ENCODE peak calls at places on chromosomes 12 and 14, in ten cellular contexts. I is stomach, E is B cell, T is endodermal cell, C is neural progenitor cell, J is lower leg skin, W is suprapubic skin, R is mesothelial cell of epicardium, A is Calu3, H is fibroblast of pulmonary artery. K is an unnamed sample.

GRCh38 chr12:11162494-11162893 is 8.5 kb upstream of the SMIM10L1 start:
- DNase-seq in I (no peak), E (no peak), T (peak), C (no peak), J (no peak), W (no peak), R (no peak), A (no peak), H (no peak), K (no peak)

GRCh38 chr12:15856097-15856982 is 25.8 kb upstream of the STRAP start:
- DNase-seq in I (peak), E (no peak), T (peak), C (peak), J (peak), W (no peak), R (no peak), A (peak), H (peak), K (no peak)

GRCh38 chr12:129911437-129912049 is 7.7 kb upstream of the TMEM132D start:
- DNase-seq in I (peak), E (peak), T (peak), C (peak), J (no peak), W (no peak), R (no peak), A (peak), H (peak), K (no peak)

GRCh38 chr14:29240046-29240445 is 473.5 kb downstream of the FOXG1 start:
- DNase-seq in I (no peak), E (no peak), T (no peak), C (no peak), J (no peak), W (no peak), R (no peak), A (no peak), H (peak), K (no peak)

GRCh38 chr14:55752580-55753365 is 172.8 kb downstream of the KTN1 start:
- DNase-seq in I (peak), E (no peak), T (no peak), C (peak), J (no peak), W (no peak), R (no peak), A (peak), H (peak), K (no peak)

GRCh38 chr12:92597997-92598396 is 104.8 kb upstream of the PLEKHG7 start:
- DNase-seq in I (no peak), E (no peak), T (no peak), C (no peak), J (no peak), W (no peak), R (no peak), A (no peak), H (peak), K (no peak)

GRCh38 chr12:57852620-57853509 is 6.3 kb upstream of the CTDSP2 start:
- DNase-seq in I (no peak), E (no peak), T (peak), C (peak), J (no peak), W (peak), R (peak), A (no peak), H (no peak), K (no peak)

GRCh38 chr14:97603201-97603600 is 806.0 kb downstream of the VRK1 start:
- DNase-seq in I (no peak), E (no peak), T (no peak), C (no peak), J (no peak), W (no peak), R (no peak), A (no peak), H (no peak), K (no peak)

GRCh38 chr14:99318091-99318958 is 46.3 kb upstream of the BCL11B start:
- DNase-seq in I (no peak), E (no peak), T (peak), C (no peak), J (no peak), W (no peak), R (no peak), A (peak), H (no peak), K (no peak)

GRCh38 chr12:29278673-29279420 is 102.1 kb downstream of the ERGIC2 start:
- DNase-seq in I (no peak), E (no peak), T (no peak), C (no peak), J (no peak), W (no peak), R (no peak), A (no peak), H (peak), K (no peak)

GRCh38 chr12:97960741-97961608 is 498.4 kb downstream of the RMST start:
- DNase-seq in I (peak), E (no peak), T (peak), C (peak), J (no peak), W (no peak), R (no peak), A (peak), H (peak), K (no peak)

GRCh38 chr12:121209629-121210572 is at the start of gene P2RX4:
- DNase-seq in I (peak), E (peak), T (peak), C (peak), J (peak), W (peak), R (peak), A (peak), H (peak), K (peak)
- TF ChIP-seq CTCF in I (no peak), E (peak), T (peak), C (peak), J (no peak), W (peak), R (no peak), A (peak), H (no peak), K (peak)

GRCh38 chr14:88463318-88463717 is 77.9 kb downstream of the SPATA7 start:
- DNase-seq in I (no peak), E (no peak), T (peak), C (peak), J (no peak), W (no peak), R (no peak), A (peak), H (peak), K (no peak)
- TF ChIP-seq CTCF in I (no peak), E (no peak), T (peak), C (peak), J (no peak), W (peak), R (peak), A (no peak), H (peak), K (no peak)

GRCh38 chr12:105204127-105204526 is 31.8 kb downstream of the APPL2 start:
- DNase-seq in I (no peak), E (no peak), T (no peak), C (no peak), J (no peak), W (no peak), R (no peak), A (no peak), H (no peak), K (no peak)
- TF ChIP-seq CTCF in I (no peak), E (no peak), T (no peak), C (no peak), J (no peak), W (no peak), R (no peak), A (no peak), H (no peak), K (no peak)

GRCh38 chr12:6843118-6843902 is 2.6 kb downstream of the GNB3 start:
- DNase-seq in I (no peak), E (no peak), T (peak), C (peak), J (no peak), W (no peak), R (no peak), A (peak), H (no peak), K (no peak)
- TF ChIP-seq CTCF in I (no peak), E (no peak), T (peak), C (peak), J (no peak), W (no peak), R (no peak), A (peak), H (no peak), K (peak)

GRCh38 chr12:34294671-34295365 is 272.5 kb downstream of the ALG10 start:
- DNase-seq in I (no peak), E (no peak), T (no peak), C (no peak), J (no peak), W (no peak), R (peak), A (no peak), H (no peak), K (no peak)

GRCh38 chr12:34291001-34291400 is 268.7 kb downstream of the ALG10 start:
- DNase-seq in I (no peak), E (no peak), T (peak), C (no peak), J (no peak), W (peak), R (no peak), A (no peak), H (no peak), K (no peak)

GRCh38 chr12:34291426-34291901 is 269.2 kb downstream of the ALG10 start:
- DNase-seq in I (no peak), E (no peak), T (no peak), C (no peak), J (no peak), W (peak), R (no peak), A (no peak), H (no peak), K (no peak)

GRCh38 chr12:34294137-34294536 is 271.8 kb downstream of the ALG10 start:
- DNase-seq in I (no peak), E (no peak), T (no peak), C (no peak), J (no peak), W (peak), R (peak), A (no peak), H (no peak), K (no peak)

DNA sequence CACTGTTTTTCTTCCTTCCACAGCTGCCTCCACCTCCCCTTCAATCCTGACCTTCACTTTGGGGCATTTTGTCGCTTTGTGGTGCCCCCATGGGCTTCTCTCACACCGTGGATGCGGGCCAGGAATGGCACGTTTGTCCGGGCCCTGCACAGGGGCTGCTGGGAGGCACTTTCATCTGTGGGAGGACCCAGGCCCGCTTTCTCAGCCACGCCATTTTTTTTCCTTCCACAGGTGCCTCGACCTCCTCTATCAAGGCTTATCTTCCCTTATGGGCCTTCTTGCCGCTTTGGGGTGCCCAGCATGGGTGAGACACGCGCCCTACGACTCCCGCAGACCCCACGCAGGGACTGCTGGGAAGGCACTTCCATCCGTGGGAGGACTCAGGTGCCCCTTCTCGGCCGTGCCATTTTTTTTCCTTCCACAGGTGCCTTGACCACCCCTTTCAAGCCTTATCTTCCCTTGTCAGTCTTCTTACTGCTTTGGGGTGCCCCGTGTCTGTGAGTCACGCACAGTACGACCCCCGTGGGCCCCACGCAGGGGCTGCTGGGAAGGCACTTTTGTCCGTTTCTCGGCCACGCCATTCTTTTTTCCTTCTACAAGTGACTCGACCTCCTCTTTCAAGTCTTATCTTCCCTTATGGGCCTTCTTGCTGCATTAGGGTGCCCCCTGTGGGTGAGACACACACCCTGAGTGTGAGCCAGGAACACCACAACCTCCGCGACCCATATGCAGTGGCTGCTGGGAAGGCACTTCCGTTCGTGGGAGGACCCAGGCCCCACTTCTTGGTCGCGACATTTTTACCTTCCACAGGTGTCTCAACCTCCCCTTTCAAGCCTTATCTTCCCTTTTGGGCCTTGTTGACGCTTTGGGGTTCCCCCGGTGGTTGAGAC is 270.7 kb downstream of the ALG10 start:
- DNase-seq in I (no peak), E (no peak), T (no peak), C (no peak), J (no peak), W (peak), R (no peak), A (no peak), H (no peak), K (no peak)
- TF ChIP-seq CTCF in I (no peak), E (no peak), T (no peak), C (no peak), J (no peak), W (no peak), R (no peak), A (no peak), H (no peak), K (no peak)

GRCh38 chr12:99822273-99822672 is 162.5 kb downstream of the ANKS1B start:
- DNase-seq in I (no peak), E (no peak), T (no peak), C (no peak), J (no peak), W (no peak), R (no peak), A (no peak), H (no peak), K (no peak)
- TF ChIP-seq CTCF in I (no peak), E (no peak), T (peak), C (peak), J (no peak), W (no peak), R (no peak), A (no peak), H (no peak), K (no peak)

DNA sequence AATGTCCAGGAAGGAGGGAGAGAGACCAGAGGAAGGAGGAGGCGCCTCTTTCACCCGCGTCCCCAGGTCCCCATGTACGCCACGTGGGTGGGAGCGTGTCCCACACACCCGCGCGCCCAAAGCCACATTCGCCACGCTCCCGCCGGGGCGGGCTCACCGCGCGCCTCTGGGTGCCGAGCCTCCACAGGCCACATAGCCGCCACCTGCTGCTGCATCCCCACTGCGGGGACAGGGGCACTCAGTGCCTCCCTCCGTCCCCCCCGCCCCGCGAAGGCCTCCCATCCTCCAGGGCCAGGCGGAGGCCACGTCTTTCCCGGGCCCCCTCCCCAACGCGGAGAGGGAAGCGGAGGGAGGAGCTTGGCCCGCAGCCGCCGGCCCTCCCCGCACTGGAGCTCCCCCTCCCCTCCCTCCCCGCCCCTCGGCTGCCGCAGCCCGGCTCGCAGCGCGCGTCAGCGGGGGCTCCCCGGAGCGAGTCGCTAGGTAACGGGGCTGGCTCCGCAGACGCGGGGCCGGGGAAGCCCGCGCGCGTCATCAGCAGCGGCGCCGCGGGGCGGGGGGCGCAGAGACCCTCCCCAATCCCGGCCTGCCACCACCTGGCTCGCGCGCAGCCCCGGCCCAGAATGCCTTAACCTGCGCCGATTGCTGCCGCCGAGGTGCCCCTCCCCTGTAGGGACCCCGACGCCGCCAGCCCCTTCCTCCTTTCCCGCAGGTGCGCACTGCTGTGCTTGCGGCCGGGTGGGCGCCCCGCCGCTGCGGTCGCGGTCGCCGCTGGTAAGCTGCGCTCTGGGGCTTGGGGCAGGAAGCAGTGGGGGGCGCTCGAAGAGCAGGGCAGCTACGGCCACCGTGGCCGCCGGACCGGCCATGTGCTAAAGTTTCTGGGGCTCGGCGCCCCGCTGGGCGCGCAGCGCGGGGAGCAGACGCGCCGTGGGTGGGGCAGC is 532 bp upstream of the TUNAR start:
- DNase-seq in I (no peak), E (peak), T (peak), C (peak), J (no peak), W (no peak), R (no peak), A (no peak), H (no peak), K (peak)
- TF ChIP-seq CTCF in I (no peak), E (no peak), T (peak), C (peak), J (no peak), W (no peak), R (no peak), A (no peak), H (no peak), K (no peak)

K was measured in D721Med.